ENCODE peak calls at places on chromosome 4, in nine cellular contexts. H is left ventricle myocardium inferior; E is ACHN; K is epithelial cell of prostate; T is CD4-positive, alpha-beta T cell; F is CD8-positive, alpha-beta memory T cell; S is activated CD8-positive, alpha-beta T cell treated with anti-CD3 and anti-CD28 coated beads, Interleukin-2, amount 10 ng/mL, durations not matched to agents 7 days and 5 days; G is adipocyte; P is NK-92 treated with Interleukin-12 subunit alpha and Interleukin-12 subunit beta, amount 100 ng/mL, for 24 hours. R is an unnamed sample.

GRCh38 chr4:12724520-12724919 is 759.6 kb downstream of the RAB28 start:
- DNase-seq in H (no peak), E (peak), K (no peak), T (no peak), F (no peak), S (no peak), G (peak), P (no peak), R (no peak)

GRCh38 chr4:8117278-8117682 is 41.3 kb downstream of the ABLIM2 start:
- DNase-seq in H (peak), E (peak), K (no peak), T (no peak), F (no peak), S (peak), G (no peak), P (no peak), R (no peak)

GRCh38 chr4:25368315-25368714 is 8.7 kb upstream of the ANAPC4 start:
- DNase-seq in H (no peak), E (no peak), K (no peak), T (no peak), F (no peak), S (no peak), G (no peak), P (no peak), R (no peak)

GRCh38 chr4:169305651-169306050 is 34.9 kb upstream of the SH3RF1 start:
- DNase-seq in H (no peak), E (no peak), K (no peak), T (no peak), F (no peak), S (no peak), G (peak), P (no peak), R (no peak)

GRCh38 chr4:145619639-145619996 is 433 bp downstream of the MMAA start:
- DNase-seq in H (no peak), E (peak), K (no peak), T (peak), F (peak), S (peak), G (peak), P (no peak), R (peak)

GRCh38 chr4:29762151-29762550 is 958.0 kb upstream of the PCDH7 start:
- DNase-seq in H (no peak), E (no peak), K (no peak), T (no peak), F (no peak), S (no peak), G (no peak), P (no peak), R (no peak)

GRCh38 chr4:93764647-93765246 is 63.8 kb upstream of the ATOH1 start:
- DNase-seq in H (no peak), E (peak), K (no peak), T (no peak), F (no peak), S (peak), G (peak), P (no peak), R (peak)

GRCh38 chr4:1530356-1530755 is 124.1 kb upstream of the NKX1-1 start:
- DNase-seq in H (no peak), E (no peak), K (no peak), T (no peak), F (no peak), S (no peak), G (no peak), P (no peak), R (no peak)

GRCh38 chr4:88731359-88731758 is 33.7 kb upstream of the NAP1L5 start:
- DNase-seq in H (no peak), E (no peak), K (no peak), T (no peak), F (no peak), S (no peak), G (no peak), P (no peak), R (no peak)

GRCh38 chr4:121728066-121728465 is 31.3 kb upstream of the ANXA5 start:
- DNase-seq in H (no peak), E (peak), K (no peak), T (no peak), F (no peak), S (no peak), G (peak), P (no peak), R (no peak)

GRCh38 chr4:89545315-89545714 is 237.7 kb upstream of the GPRIN3 start:
- DNase-seq in H (no peak), E (no peak), K (no peak), T (no peak), F (no peak), S (no peak), G (no peak), P (no peak), R (no peak)

GRCh38 chr4:142080960-142081359 is 444.6 kb downstream of the IL15 start:
- DNase-seq in H (no peak), E (no peak), K (no peak), T (no peak), F (no peak), S (no peak), G (no peak), P (no peak), R (no peak)